ENCODE peak calls at places on chromosomes 5 and 9, in four cellular contexts. One of them, this sample, is unnamed.

GRCh38 chr5:158832736-158833135 is 267.0 kb downstream of the EBF1 start:
- DNase-seq in spleen: no peak
- DNase-seq in kidney epithelial cell: no peak
- DNase-seq in tibial nerve: no peak
- DNase-seq in this sample: no peak

GRCh38 chr9:104987743-104988142 is 59.8 kb upstream of the ABCA1 start:
- DNase-seq in kidney epithelial cell: peak; percentile 50
- DNase-seq in tibial nerve: no peak
- DNase-seq in spleen: no peak
- DNase-seq in this sample: no peak

GRCh38 chr5:154472871-154473580 is 5.0 kb downstream of the HAND1 start:
- DNase-seq in kidney epithelial cell: no peak
- DNase-seq in spleen: no peak
- DNase-seq in tibial nerve: no peak
- DNase-seq in this sample: no peak

GRCh38 chr9:109856785-109857184 is 76.8 kb downstream of the PALM2AKAP2 start:
- DNase-seq in spleen: no peak
- DNase-seq in tibial nerve: no peak
- DNase-seq in kidney epithelial cell: no peak
- DNase-seq in this sample: no peak

GRCh38 chr5:171961117-171961516 is 45.3 kb downstream of the FBXW11 start:
- DNase-seq in kidney epithelial cell: no peak
- DNase-seq in spleen: no peak
- DNase-seq in tibial nerve: no peak
- DNase-seq in this sample: no peak

GRCh38 chr5:32551865-32552264 is 33.5 kb upstream of the SUB1 start:
- DNase-seq in tibial nerve: no peak
- DNase-seq in spleen: no peak
- DNase-seq in kidney epithelial cell: no peak
- DNase-seq in this sample: no peak

GRCh38 chr5:177357459-177358332 is at the start of gene RGS14:
- DNase-seq in kidney epithelial cell: no peak
- DNase-seq in tibial nerve: no peak
- DNase-seq in spleen: peak; percentile 94
- DNase-seq in this sample: no peak

GRCh38 chr5:150503977-150504620 is 3.8 kb upstream of the NDST1 start:
- DNase-seq in spleen: peak; percentile 83
- DNase-seq in tibial nerve: no peak
- DNase-seq in kidney epithelial cell: no peak
- DNase-seq in this sample: no peak

GRCh38 chr5:56343988-56344387 is 110.9 kb upstream of the ANKRD55 start:
- DNase-seq in kidney epithelial cell: no peak
- DNase-seq in spleen: no peak
- DNase-seq in tibial nerve: no peak
- DNase-seq in this sample: no peak

GRCh38 chr9:135788576-135789300 is 86.8 kb downstream of the KCNT1 start:
- DNase-seq in tibial nerve: no peak
- DNase-seq in kidney epithelial cell: no peak
- DNase-seq in spleen: no peak
- DNase-seq in this sample: no peak

GRCh38 chr5:20254748-20255147 is 266.7 kb upstream of the CDH18 start:
- DNase-seq in tibial nerve: no peak
- DNase-seq in spleen: no peak
- DNase-seq in kidney epithelial cell: no peak
- DNase-seq in this sample: no peak

GRCh38 chr5:144460608-144461007 is 289.9 kb downstream of the KCTD16 start:
- DNase-seq in kidney epithelial cell: peak; percentile 9
- DNase-seq in spleen: no peak
- DNase-seq in tibial nerve: no peak
- DNase-seq in this sample: no peak

GRCh38 chr9:125399165-125399564 is 137.5 kb downstream of the GAPVD1 start:
- DNase-seq in kidney epithelial cell: no peak
- DNase-seq in spleen: no peak
- DNase-seq in tibial nerve: no peak
- DNase-seq in this sample: no peak

GRCh38 chr5:143619038-143619437 is 192.9 kb upstream of the HMHB1 start:
- DNase-seq in tibial nerve: no peak
- DNase-seq in kidney epithelial cell: no peak
- DNase-seq in spleen: no peak
- DNase-seq in this sample: no peak

GRCh38 chr5:28404363-28405071 is 1366.1 kb upstream of the CDH9 start:
- DNase-seq in spleen: no peak
- DNase-seq in tibial nerve: no peak
- DNase-seq in kidney epithelial cell: no peak
- DNase-seq in this sample: no peak

GRCh38 chr5:32443145-32443540 is 1.4 kb downstream of the ZFR start:
- DNase-seq in tibial nerve: no peak
- DNase-seq in kidney epithelial cell: no peak
- DNase-seq in spleen: no peak
- DNase-seq in this sample: no peak

GRCh38 chr5:168932400-168932799 is 353.2 kb upstream of the PANK3 start:
- DNase-seq in spleen: no peak
- DNase-seq in kidney epithelial cell: no peak
- DNase-seq in tibial nerve: no peak
- DNase-seq in this sample: no peak

GRCh38 chr5:76737131-76737556 is 21.2 kb downstream of the F2R start:
- DNase-seq in kidney epithelial cell: no peak
- DNase-seq in tibial nerve: no peak
- DNase-seq in spleen: no peak
- DNase-seq in this sample: no peak

GRCh38 chr5:81825237-81825636 is 74.3 kb upstream of the SSBP2 start:
- DNase-seq in spleen: no peak
- DNase-seq in kidney epithelial cell: no peak
- DNase-seq in tibial nerve: peak; percentile 28
- DNase-seq in this sample: no peak

GRCh38 chr9:99235874-99236627 is 14.0 kb downstream of the SEC61B start:
- DNase-seq in spleen: no peak
- DNase-seq in tibial nerve: no peak
- DNase-seq in kidney epithelial cell: no peak
- DNase-seq in this sample: no peak

GRCh38 chr5:135810188-135810943 is 24.1 kb upstream of the SLC25A48 start:
- DNase-seq in spleen: no peak
- DNase-seq in tibial nerve: no peak
- DNase-seq in kidney epithelial cell: no peak
- DNase-seq in this sample: no peak

GRCh38 chr5:101535626-101536025 is 632.5 kb upstream of the ST8SIA4 start:
- DNase-seq in tibial nerve: no peak
- DNase-seq in spleen: no peak
- DNase-seq in kidney epithelial cell: no peak
- DNase-seq in this sample: no peak

GRCh38 chr9:68690088-68690487 is 15.0 kb upstream of the PIP5K1B start:
- DNase-seq in tibial nerve: no peak
- DNase-seq in spleen: no peak
- DNase-seq in kidney epithelial cell: no peak
- DNase-seq in this sample: no peak

GRCh38 chr9:6667633-6668280 is 22.2 kb upstream of the GLDC start:
- DNase-seq in tibial nerve: no peak
- DNase-seq in spleen: no peak
- DNase-seq in kidney epithelial cell: no peak
- DNase-seq in this sample: no peak

GRCh38 chr5:76867827-76868693 is 18.2 kb downstream of the S100Z start:
- DNase-seq in kidney epithelial cell: peak; percentile 31
- DNase-seq in spleen: no peak
- DNase-seq in tibial nerve: peak; percentile 24
- DNase-seq in this sample: peak; percentile 40

GRCh38 chr5:81195334-81195929 is 37.7 kb upstream of the CKMT2 start:
- DNase-seq in tibial nerve: no peak
- DNase-seq in kidney epithelial cell: no peak
- DNase-seq in spleen: no peak
- DNase-seq in this sample: no peak

GRCh38 chr5:671459-672328 is 21.5 kb downstream of the TPPP start:
- DNase-seq in spleen: peak; percentile 88
- DNase-seq in tibial nerve: peak; percentile 56
- DNase-seq in kidney epithelial cell: no peak
- DNase-seq in this sample: no peak

GRCh38 chr5:133618141-133618540 is 5.8 kb upstream of the FSTL4 start:
- DNase-seq in kidney epithelial cell: no peak
- DNase-seq in tibial nerve: no peak
- DNase-seq in spleen: no peak
- DNase-seq in this sample: no peak

GRCh38 chr9:110076894-110077725 is 130.8 kb downstream of the C9orf152 start:
- DNase-seq in spleen: no peak
- DNase-seq in tibial nerve: no peak
- DNase-seq in kidney epithelial cell: peak; percentile 71
- DNase-seq in this sample: no peak

GRCh38 chr5:67648201-67648671 is 451.6 kb upstream of the CD180 start:
- DNase-seq in tibial nerve: peak; percentile 67
- DNase-seq in kidney epithelial cell: no peak
- DNase-seq in spleen: no peak
- DNase-seq in this sample: no peak

GRCh38 chr5:150469718-150470470 is 20.4 kb upstream of the RPS14 start:
- DNase-seq in kidney epithelial cell: peak; percentile 92
- DNase-seq in spleen: no peak
- DNase-seq in tibial nerve: no peak
- DNase-seq in this sample: no peak

GRCh38 chr9:121009657-121010056 is 40.4 kb downstream of the C5 start:
- DNase-seq in tibial nerve: no peak
- DNase-seq in kidney epithelial cell: no peak
- DNase-seq in spleen: no peak
- DNase-seq in this sample: no peak

GRCh38 chr9:95193067-95193466 is 124.4 kb downstream of the FANCC start:
- DNase-seq in kidney epithelial cell: no peak
- DNase-seq in spleen: no peak
- DNase-seq in tibial nerve: no peak
- DNase-seq in this sample: no peak

GRCh38 chr5:141490771-141491170 is 1.9 kb downstream of the PCDHGC5 start:
- DNase-seq in kidney epithelial cell: no peak
- DNase-seq in tibial nerve: no peak
- DNase-seq in spleen: no peak
- DNase-seq in this sample: no peak

GRCh38 chr5:141489841-141490240 is 960 bp downstream of the PCDHGC5 start:
- DNase-seq in tibial nerve: no peak
- DNase-seq in kidney epithelial cell: no peak
- DNase-seq in spleen: no peak
- DNase-seq in this sample: no peak

GRCh38 chr5:141490271-141490670 is 1.4 kb downstream of the PCDHGC5 start:
- DNase-seq in spleen: no peak
- DNase-seq in tibial nerve: no peak
- DNase-seq in kidney epithelial cell: no peak
- DNase-seq in this sample: no peak

GRCh38 chr5:141492168-141492885 is 3.4 kb downstream of the PCDHGC5 start:
- DNase-seq in spleen: peak; percentile 79
- DNase-seq in kidney epithelial cell: no peak
- DNase-seq in tibial nerve: no peak
- DNase-seq in this sample: no peak

DNA sequence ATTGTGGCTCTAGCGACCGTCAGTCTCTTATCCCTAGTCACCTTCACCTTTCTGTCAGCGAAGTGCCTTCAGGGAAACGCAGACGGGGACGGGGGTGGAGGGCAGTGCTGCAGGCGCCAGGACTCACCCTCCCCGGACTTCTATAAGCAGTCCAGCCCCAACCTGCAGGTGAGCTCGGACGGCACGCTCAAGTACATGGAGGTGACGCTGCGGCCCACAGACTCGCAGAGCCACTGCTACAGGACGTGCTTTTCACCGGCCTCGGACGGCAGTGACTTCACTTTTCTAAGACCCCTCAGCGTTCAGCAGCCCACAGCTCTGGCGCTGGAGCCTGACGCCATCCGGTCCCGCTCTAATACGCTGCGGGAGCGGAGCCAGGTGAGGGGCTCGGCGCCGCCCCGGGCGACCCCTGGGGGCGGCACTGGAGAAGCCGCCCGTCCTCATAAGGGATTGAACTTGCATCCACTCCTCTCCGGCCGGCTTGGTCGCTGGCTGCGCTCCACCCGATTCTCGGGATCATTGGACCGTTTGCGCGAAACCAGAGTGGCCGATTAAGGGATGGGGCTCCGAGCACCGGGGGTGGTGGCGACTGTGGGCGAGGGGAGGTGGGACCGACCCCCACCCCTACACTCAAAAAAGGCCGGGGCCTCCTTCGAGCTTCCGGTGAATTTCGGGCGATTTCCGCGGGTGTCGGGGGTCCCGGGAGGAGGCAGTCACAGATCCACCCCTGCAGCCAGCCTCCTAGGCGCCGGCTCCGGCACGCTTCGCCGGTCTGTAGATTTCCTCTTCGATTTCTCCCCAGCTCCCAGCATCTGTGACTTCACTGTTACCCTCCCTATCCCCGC is 2.7 kb downstream of the PCDHGC5 start:
- DNase-seq in tibial nerve: no peak
- DNase-seq in kidney epithelial cell: no peak
- DNase-seq in spleen: no peak
- DNase-seq in this sample: no peak
- TF ChIP-seq CTCF in tibial nerve: no peak
- TF ChIP-seq CTCF in kidney epithelial cell: no peak
- TF ChIP-seq CTCF in spleen: no peak
- TF ChIP-seq CTCF in this sample: no peak

GRCh38 chr5:93591323-93591945 is 8.4 kb downstream of the NR2F1 start:
- DNase-seq in spleen: no peak
- DNase-seq in kidney epithelial cell: no peak
- DNase-seq in tibial nerve: no peak
- DNase-seq in this sample: no peak
- TF ChIP-seq CTCF in spleen: no peak
- TF ChIP-seq CTCF in kidney epithelial cell: no peak
- TF ChIP-seq CTCF in tibial nerve: no peak
- TF ChIP-seq CTCF in this sample: no peak

DNA sequence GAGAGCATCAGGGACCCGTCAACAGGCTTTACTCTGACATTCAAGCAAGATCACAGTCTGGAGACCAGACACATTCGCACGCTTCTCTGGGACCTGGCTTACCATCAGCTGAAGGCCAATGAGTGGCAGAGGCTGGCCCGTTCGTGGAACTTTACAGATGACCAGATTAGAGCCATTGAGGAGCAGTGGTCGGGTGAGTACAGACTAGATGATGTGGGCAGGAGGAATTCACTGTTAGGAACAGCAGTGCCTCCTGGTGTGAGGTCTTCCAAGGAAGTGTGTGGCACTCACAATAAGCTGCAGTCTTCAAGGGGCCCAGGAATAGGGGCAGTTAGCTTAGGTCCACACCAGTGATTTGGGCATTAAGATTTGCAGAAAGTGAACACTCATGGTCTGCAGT is 50.4 kb downstream of the POC5 start:
- DNase-seq in kidney epithelial cell: no peak
- DNase-seq in spleen: no peak
- DNase-seq in tibial nerve: no peak
- DNase-seq in this sample: no peak
- TF ChIP-seq CTCF in kidney epithelial cell: no peak
- TF ChIP-seq CTCF in spleen: no peak
- TF ChIP-seq CTCF in tibial nerve: no peak
- TF ChIP-seq CTCF in this sample: no peak

DNA sequence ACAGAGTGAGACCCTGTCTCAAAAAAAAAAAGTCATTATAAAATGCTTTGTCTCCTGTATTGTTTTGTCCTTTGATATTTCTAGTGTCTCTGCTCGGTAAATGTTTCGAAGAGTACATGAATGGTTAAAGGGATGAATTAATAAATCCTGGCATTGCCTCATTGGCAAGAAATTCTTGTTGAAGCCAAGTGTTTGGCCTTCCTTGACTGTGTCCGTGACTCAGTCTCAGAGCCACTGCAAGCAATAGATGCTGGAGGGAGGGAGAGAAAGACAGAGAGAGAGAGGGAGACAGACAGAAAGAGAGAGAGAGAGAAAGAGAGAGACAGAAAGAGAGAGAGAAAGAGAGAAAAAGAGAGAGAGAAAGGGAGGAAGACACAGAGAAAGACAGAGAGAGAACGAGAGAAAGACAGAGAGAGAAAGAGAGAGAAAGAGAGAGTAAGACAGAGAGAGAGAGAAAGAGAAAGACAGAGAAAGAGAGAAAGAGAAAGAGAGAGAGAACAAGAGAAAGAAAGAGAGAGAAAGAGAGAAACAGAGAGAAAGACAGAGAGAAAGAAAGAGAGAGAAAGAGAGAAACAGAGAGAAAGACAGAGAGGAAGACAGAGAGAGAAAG is 72.6 kb upstream of the RXRA start:
- DNase-seq in spleen: no peak
- DNase-seq in tibial nerve: no peak
- DNase-seq in kidney epithelial cell: no peak
- DNase-seq in this sample: no peak
- TF ChIP-seq CTCF in spleen: no peak
- TF ChIP-seq CTCF in tibial nerve: no peak
- TF ChIP-seq CTCF in kidney epithelial cell: no peak
- TF ChIP-seq CTCF in this sample: no peak